ENCODE peak calls at places on chromosome 21, in four cellular contexts. One of them, this sample, is unnamed.

GRCh38 chr21:43835061-43835460 is 30.0 kb upstream of the AGPAT3 start:
- DNase-seq in CD14-positive monocyte: no peak
- DNase-seq in transverse colon: no peak
- DNase-seq in activated B cell treated with CpG ODN at 0.5 μM for 24 hours: no peak
- DNase-seq in this sample: no peak

GRCh38 chr21:29078884-29079765 is 5.7 kb upstream of the CCT8 start:
- DNase-seq in transverse colon: no peak
- DNase-seq in activated B cell treated with CpG ODN at 0.5 μM for 24 hours: peak
- DNase-seq in CD14-positive monocyte: peak
- DNase-seq in this sample: no peak

GRCh38 chr21:15240846-15241245 is 176.0 kb upstream of the NRIP1 start:
- DNase-seq in transverse colon: no peak
- DNase-seq in CD14-positive monocyte: no peak
- DNase-seq in activated B cell treated with CpG ODN at 0.5 μM for 24 hours: no peak
- DNase-seq in this sample: no peak

GRCh38 chr21:42833439-42833815 is 45.9 kb downstream of the WDR4 start:
- DNase-seq in activated B cell treated with CpG ODN at 0.5 μM for 24 hours: no peak
- DNase-seq in transverse colon: peak
- DNase-seq in CD14-positive monocyte: no peak
- DNase-seq in this sample: no peak

GRCh38 chr21:45057886-45058285 is 16.5 kb upstream of the ADARB1 start:
- DNase-seq in transverse colon: no peak
- DNase-seq in CD14-positive monocyte: no peak
- DNase-seq in activated B cell treated with CpG ODN at 0.5 μM for 24 hours: no peak
- DNase-seq in this sample: no peak

GRCh38 chr21:41010981-41011380 is 157.0 kb upstream of the BACE2 start:
- DNase-seq in transverse colon: no peak
- DNase-seq in activated B cell treated with CpG ODN at 0.5 μM for 24 hours: no peak
- DNase-seq in CD14-positive monocyte: no peak
- DNase-seq in this sample: no peak

GRCh38 chr21:20999567-21000169 is 1.5 kb downstream of the NCAM2 start:
- DNase-seq in CD14-positive monocyte: no peak
- DNase-seq in activated B cell treated with CpG ODN at 0.5 μM for 24 hours: no peak
- DNase-seq in transverse colon: peak
- DNase-seq in this sample: no peak

GRCh38 chr21:16315223-16315622 is 585.4 kb downstream of the USP25 start:
- DNase-seq in activated B cell treated with CpG ODN at 0.5 μM for 24 hours: no peak
- DNase-seq in CD14-positive monocyte: no peak
- DNase-seq in transverse colon: no peak
- DNase-seq in this sample: no peak

GRCh38 chr21:35467536-35467935 is 418.4 kb upstream of the RUNX1 start:
- DNase-seq in CD14-positive monocyte: no peak
- DNase-seq in activated B cell treated with CpG ODN at 0.5 μM for 24 hours: no peak
- DNase-seq in transverse colon: no peak
- DNase-seq in this sample: no peak

GRCh38 chr21:43315244-43316137 is 111.4 kb downstream of the SIK1 start:
- DNase-seq in transverse colon: no peak
- DNase-seq in CD14-positive monocyte: no peak
- DNase-seq in activated B cell treated with CpG ODN at 0.5 μM for 24 hours: no peak
- DNase-seq in this sample: no peak

GRCh38 chr21:35324372-35325220 is 275.5 kb upstream of the RUNX1 start:
- DNase-seq in transverse colon: peak
- DNase-seq in CD14-positive monocyte: no peak
- DNase-seq in activated B cell treated with CpG ODN at 0.5 μM for 24 hours: no peak
- DNase-seq in this sample: no peak

GRCh38 chr21:27572681-27573080 is 605.8 kb upstream of the ADAMTS5 start:
- DNase-seq in transverse colon: no peak
- DNase-seq in CD14-positive monocyte: no peak
- DNase-seq in activated B cell treated with CpG ODN at 0.5 μM for 24 hours: no peak
- DNase-seq in this sample: no peak

GRCh38 chr21:15421521-15421920 is 308.3 kb upstream of the USP25 start:
- DNase-seq in activated B cell treated with CpG ODN at 0.5 μM for 24 hours: no peak
- DNase-seq in CD14-positive monocyte: no peak
- DNase-seq in transverse colon: no peak
- DNase-seq in this sample: no peak

GRCh38 chr21:20452935-20453334 is 545.3 kb upstream of the NCAM2 start:
- DNase-seq in CD14-positive monocyte: no peak
- DNase-seq in transverse colon: no peak
- DNase-seq in activated B cell treated with CpG ODN at 0.5 μM for 24 hours: no peak
- DNase-seq in this sample: no peak

GRCh38 chr21:39373634-39374033 is 24.7 kb upstream of the HMGN1 start:
- DNase-seq in transverse colon: no peak
- DNase-seq in activated B cell treated with CpG ODN at 0.5 μM for 24 hours: no peak
- DNase-seq in CD14-positive monocyte: no peak
- DNase-seq in this sample: no peak

GRCh38 chr21:41837756-41838297 is 41.3 kb downstream of the PRDM15 start:
- DNase-seq in activated B cell treated with CpG ODN at 0.5 μM for 24 hours: no peak
- DNase-seq in CD14-positive monocyte: no peak
- DNase-seq in transverse colon: no peak
- DNase-seq in this sample: no peak

GRCh38 chr21:44487831-44488230 is 32.5 kb downstream of the LRRC3 start:
- DNase-seq in CD14-positive monocyte: no peak
- DNase-seq in activated B cell treated with CpG ODN at 0.5 μM for 24 hours: no peak
- DNase-seq in transverse colon: no peak
- DNase-seq in this sample: no peak

GRCh38 chr21:15788847-15789548 is 59.2 kb downstream of the USP25 start:
- DNase-seq in activated B cell treated with CpG ODN at 0.5 μM for 24 hours: no peak
- DNase-seq in CD14-positive monocyte: no peak
- DNase-seq in transverse colon: no peak
- DNase-seq in this sample: no peak

GRCh38 chr21:42003051-42003461 is 7.1 kb downstream of the ZBTB21 start:
- DNase-seq in CD14-positive monocyte: no peak
- DNase-seq in activated B cell treated with CpG ODN at 0.5 μM for 24 hours: no peak
- DNase-seq in transverse colon: no peak
- DNase-seq in this sample: no peak

GRCh38 chr21:16473965-16474364 is 744.2 kb downstream of the USP25 start:
- DNase-seq in transverse colon: no peak
- DNase-seq in CD14-positive monocyte: no peak
- DNase-seq in activated B cell treated with CpG ODN at 0.5 μM for 24 hours: no peak
- DNase-seq in this sample: no peak

GRCh38 chr21:43884012-43884860 is 19.2 kb downstream of the AGPAT3 start:
- DNase-seq in transverse colon: peak
- DNase-seq in CD14-positive monocyte: no peak
- DNase-seq in activated B cell treated with CpG ODN at 0.5 μM for 24 hours: no peak
- DNase-seq in this sample: peak

GRCh38 chr21:44299458-44300261 is at the start of gene PFKL:
- DNase-seq in CD14-positive monocyte: no peak
- DNase-seq in activated B cell treated with CpG ODN at 0.5 μM for 24 hours: peak
- DNase-seq in transverse colon: peak
- DNase-seq in this sample: peak

GRCh38 chr21:19529031-19529430 is 1125.4 kb upstream of the TMPRSS15 start:
- DNase-seq in activated B cell treated with CpG ODN at 0.5 μM for 24 hours: no peak
- DNase-seq in transverse colon: no peak
- DNase-seq in CD14-positive monocyte: no peak
- DNase-seq in this sample: no peak

GRCh38 chr21:26844258-26845065 is 747 bp downstream of the ADAMTS1 start:
- DNase-seq in CD14-positive monocyte: no peak
- DNase-seq in activated B cell treated with CpG ODN at 0.5 μM for 24 hours: no peak
- DNase-seq in transverse colon: no peak
- DNase-seq in this sample: no peak

GRCh38 chr21:22965455-22966125 is 1967.4 kb downstream of the NCAM2 start:
- DNase-seq in activated B cell treated with CpG ODN at 0.5 μM for 24 hours: no peak
- DNase-seq in CD14-positive monocyte: no peak
- DNase-seq in transverse colon: no peak
- DNase-seq in this sample: no peak

GRCh38 chr21:28215214-28215954 is 777.3 kb downstream of the LTN1 start:
- DNase-seq in activated B cell treated with CpG ODN at 0.5 μM for 24 hours: no peak
- DNase-seq in transverse colon: no peak
- DNase-seq in CD14-positive monocyte: no peak
- DNase-seq in this sample: no peak

GRCh38 chr21:38490411-38491020 is 7.8 kb downstream of the ERG start:
- DNase-seq in CD14-positive monocyte: no peak
- DNase-seq in transverse colon: no peak
- DNase-seq in activated B cell treated with CpG ODN at 0.5 μM for 24 hours: no peak
- DNase-seq in this sample: no peak

GRCh38 chr21:28074676-28075075 is 918.0 kb downstream of the LTN1 start:
- DNase-seq in transverse colon: no peak
- DNase-seq in activated B cell treated with CpG ODN at 0.5 μM for 24 hours: no peak
- DNase-seq in CD14-positive monocyte: no peak
- DNase-seq in this sample: no peak

GRCh38 chr21:44988607-44989537 is 49.0 kb downstream of the SLX9 start:
- DNase-seq in CD14-positive monocyte: no peak
- DNase-seq in transverse colon: no peak
- DNase-seq in activated B cell treated with CpG ODN at 0.5 μM for 24 hours: no peak
- DNase-seq in this sample: no peak

GRCh38 chr21:43767980-43768867 is 7.9 kb downstream of the CSTB start:
- DNase-seq in activated B cell treated with CpG ODN at 0.5 μM for 24 hours: no peak
- DNase-seq in CD14-positive monocyte: no peak
- DNase-seq in transverse colon: peak
- DNase-seq in this sample: no peak

GRCh38 chr21:42263591-42264131 is 44.7 kb downstream of the ABCG1 start:
- DNase-seq in transverse colon: no peak
- DNase-seq in CD14-positive monocyte: peak
- DNase-seq in activated B cell treated with CpG ODN at 0.5 μM for 24 hours: no peak
- DNase-seq in this sample: no peak

DNA sequence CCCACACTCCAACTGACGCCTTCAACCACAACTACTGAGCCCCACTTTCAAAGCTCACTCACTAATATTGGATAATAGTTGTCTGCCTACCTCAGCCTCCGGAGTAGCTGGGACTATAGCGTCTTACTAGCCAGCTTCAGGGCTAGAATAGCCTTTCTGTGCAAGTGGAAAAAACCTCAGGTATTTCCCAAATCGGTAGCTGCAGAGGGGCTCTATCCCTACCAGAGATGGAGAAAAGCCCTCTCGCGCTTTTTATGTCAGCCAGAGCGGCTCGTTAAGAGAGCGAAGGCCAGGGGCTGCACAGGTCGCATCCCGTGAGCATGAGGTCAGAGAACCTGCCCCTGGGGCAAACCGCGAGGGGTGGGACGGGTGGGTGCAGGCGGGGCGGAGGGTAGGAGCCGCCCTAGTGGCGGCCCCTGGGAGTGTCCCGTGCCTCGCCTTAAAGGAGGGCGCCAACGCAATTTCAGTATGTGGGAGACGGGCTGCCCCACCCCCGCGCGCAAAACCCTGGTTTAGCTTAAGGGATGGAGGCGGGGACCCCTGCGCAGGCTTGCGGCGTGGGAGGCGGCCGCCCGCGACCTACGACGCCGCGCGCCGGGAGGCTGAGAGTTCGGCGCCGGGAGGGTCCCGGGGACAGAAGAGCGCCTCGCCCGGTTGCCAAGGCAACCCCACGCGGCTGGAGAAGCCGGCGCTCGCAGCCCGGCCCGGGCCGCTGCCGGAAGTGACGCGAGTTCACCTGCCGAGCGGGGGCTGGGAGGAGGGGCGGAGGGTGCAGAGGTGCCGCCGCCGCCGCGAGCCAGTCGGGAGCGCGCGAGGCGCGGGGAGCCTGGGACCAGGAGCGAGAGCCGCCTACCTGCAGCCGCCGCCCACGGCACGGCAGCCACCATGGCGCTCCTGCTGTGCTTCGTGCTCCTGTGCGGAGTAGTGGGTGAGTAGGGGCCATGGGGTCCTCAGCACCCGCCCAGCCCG is at the start of gene CXADR:
- DNase-seq in activated B cell treated with CpG ODN at 0.5 μM for 24 hours: peak
- DNase-seq in transverse colon: peak
- DNase-seq in CD14-positive monocyte: no peak
- DNase-seq in this sample: peak
- TF ChIP-seq CTCF in activated B cell treated with CpG ODN at 0.5 μM for 24 hours: no peak
- TF ChIP-seq CTCF in transverse colon: peak
- TF ChIP-seq CTCF in CD14-positive monocyte: peak
- TF ChIP-seq CTCF in this sample: peak

GRCh38 chr21:34073032-34073748 is at the start of the genes MRPS6 and SLC5A3:
- DNase-seq in activated B cell treated with CpG ODN at 0.5 μM for 24 hours: peak
- DNase-seq in transverse colon: peak
- DNase-seq in CD14-positive monocyte: peak
- DNase-seq in this sample: peak
- TF ChIP-seq CTCF in activated B cell treated with CpG ODN at 0.5 μM for 24 hours: no peak
- TF ChIP-seq CTCF in transverse colon: no peak
- TF ChIP-seq CTCF in CD14-positive monocyte: no peak
- TF ChIP-seq CTCF in this sample: peak

DNA sequence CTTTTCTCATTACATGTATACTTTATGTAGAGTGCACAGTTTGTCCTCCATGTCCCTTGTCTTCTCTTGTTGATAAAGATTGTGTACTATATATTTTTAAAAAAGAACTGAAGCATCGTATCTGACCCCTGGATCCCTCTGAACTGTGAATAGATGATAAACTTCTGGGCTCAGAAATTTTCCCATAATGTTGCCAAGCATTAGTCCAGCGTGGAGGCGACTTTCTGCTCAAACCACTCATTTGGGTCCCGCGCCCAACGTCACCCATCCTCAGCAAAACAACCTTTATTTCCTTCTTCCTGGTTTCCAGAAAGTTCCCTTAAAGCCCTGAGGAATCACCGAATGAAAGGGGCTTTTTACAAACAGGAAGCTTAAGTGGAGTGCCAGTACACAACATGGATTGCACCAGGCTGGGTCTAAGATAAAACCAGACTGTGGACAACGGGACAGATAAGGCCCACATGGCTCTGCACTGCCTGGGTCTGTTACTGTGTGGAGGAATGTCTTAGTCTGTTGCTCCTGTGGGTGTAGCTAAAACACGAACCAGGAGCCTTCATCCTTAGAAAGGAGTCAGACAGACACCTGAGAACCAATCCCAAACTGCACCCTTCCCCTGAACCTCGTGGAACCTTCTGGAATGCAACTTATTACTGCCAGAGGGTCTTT is 15.6 kb downstream of the EVA1C start:
- DNase-seq in transverse colon: no peak
- DNase-seq in CD14-positive monocyte: no peak
- DNase-seq in activated B cell treated with CpG ODN at 0.5 μM for 24 hours: no peak
- DNase-seq in this sample: no peak
- TF ChIP-seq CTCF in transverse colon: no peak
- TF ChIP-seq CTCF in CD14-positive monocyte: no peak
- TF ChIP-seq CTCF in activated B cell treated with CpG ODN at 0.5 μM for 24 hours: no peak
- TF ChIP-seq CTCF in this sample: no peak

GRCh38 chr21:33374874-33375644 is 28.2 kb upstream of the IFNGR2 start:
- DNase-seq in activated B cell treated with CpG ODN at 0.5 μM for 24 hours: no peak
- DNase-seq in transverse colon: no peak
- DNase-seq in CD14-positive monocyte: no peak
- DNase-seq in this sample: no peak
- TF ChIP-seq CTCF in activated B cell treated with CpG ODN at 0.5 μM for 24 hours: no peak
- TF ChIP-seq CTCF in transverse colon: no peak
- TF ChIP-seq CTCF in CD14-positive monocyte: peak
- TF ChIP-seq CTCF in this sample: no peak

GRCh38 chr21:46110499-46111192 is 12.7 kb downstream of the COL6A2 start:
- DNase-seq in CD14-positive monocyte: no peak
- DNase-seq in activated B cell treated with CpG ODN at 0.5 μM for 24 hours: no peak
- DNase-seq in transverse colon: peak
- DNase-seq in this sample: peak
- TF ChIP-seq CTCF in CD14-positive monocyte: no peak
- TF ChIP-seq CTCF in activated B cell treated with CpG ODN at 0.5 μM for 24 hours: no peak
- TF ChIP-seq CTCF in transverse colon: no peak
- TF ChIP-seq CTCF in this sample: no peak

GRCh38 chr21:36908260-36908908 is 58.1 kb downstream of the HLCS start:
- DNase-seq in transverse colon: no peak
- DNase-seq in CD14-positive monocyte: no peak
- DNase-seq in activated B cell treated with CpG ODN at 0.5 μM for 24 hours: no peak
- DNase-seq in this sample: no peak
- TF ChIP-seq CTCF in transverse colon: no peak
- TF ChIP-seq CTCF in CD14-positive monocyte: no peak
- TF ChIP-seq CTCF in activated B cell treated with CpG ODN at 0.5 μM for 24 hours: no peak
- TF ChIP-seq CTCF in this sample: no peak

GRCh38 chr21:31326478-31327247 is 17.4 kb downstream of the TIAM1 start:
- DNase-seq in transverse colon: peak
- DNase-seq in activated B cell treated with CpG ODN at 0.5 μM for 24 hours: peak
- DNase-seq in CD14-positive monocyte: no peak
- DNase-seq in this sample: no peak
- TF ChIP-seq CTCF in transverse colon: no peak
- TF ChIP-seq CTCF in activated B cell treated with CpG ODN at 0.5 μM for 24 hours: no peak
- TF ChIP-seq CTCF in CD14-positive monocyte: no peak
- TF ChIP-seq CTCF in this sample: no peak